ENCODE peak calls at places on chromosomes 2 and 18, in nine cellular contexts. M is dermis blood vessel endothelial cell; N is activated naive CD4-positive, alpha-beta T cell treated with anti-CD3 and anti-CD28 coated beads for 36 hours; F is tibial nerve; B is activated CD8-positive, alpha-beta memory T cell treated with anti-CD3 and anti-CD28 coated beads for 1 hour; O is T-helper 9 cell; H is HCEC 1CT; Z is Right ventricle myocardium superior; A is choroid plexus epithelial cell. U is an unnamed sample.
A peak's percentile ranks its signal among the peaks of the same experiment; 100 is the strongest.

GRCh38 chr2:48601349-48601748 is 16.3 kb upstream of the GTF2A1L start:
- DNase-seq in B (no peak), N (peak; percentile 27), O (no peak), Z (no peak), H (peak; percentile 22), M (no peak), A (peak; percentile 43), F (no peak), U (peak; percentile 8)

GRCh38 chr2:240894006-240894405 is 1.9 kb downstream of the MAB21L4 start:
- DNase-seq in Z (no peak), A (no peak), B (no peak), N (no peak), M (no peak), F (no peak), H (no peak), O (no peak), U (no peak)

GRCh38 chr2:205188516-205189138 is 493.7 kb upstream of the NRP2 start:
- DNase-seq in N (no peak), A (peak; percentile 95), H (peak; percentile 55), F (peak; percentile 37), O (no peak), M (peak; percentile 17), Z (peak; percentile 72), B (no peak), U (peak; percentile 29)

GRCh38 chr2:18362696-18363095 is 197.8 kb downstream of the RDH14 start:
- DNase-seq in A (peak; percentile 95), H (peak; percentile 39), N (no peak), Z (no peak), M (no peak), F (no peak), B (no peak), O (no peak), U (no peak)

GRCh38 chr18:62848946-62849345 is 133.6 kb downstream of the PHLPP1 start:
- DNase-seq in M (no peak), F (no peak), O (no peak), A (no peak), Z (no peak), H (peak; percentile 34), B (no peak), N (no peak), U (no peak)

GRCh38 chr18:79765491-79766245 is 32.1 kb upstream of the KCNG2 start:
- DNase-seq in B (no peak), Z (no peak), F (no peak), A (no peak), N (no peak), O (no peak), M (no peak), H (peak; percentile 38), U (no peak)

GRCh38 chr2:41909584-41909983 is 138.2 kb upstream of the PKDCC start:
- DNase-seq in N (no peak), F (no peak), A (peak; percentile 74), M (no peak), O (no peak), H (no peak), Z (no peak), B (no peak), U (no peak)

GRCh38 chr2:46066591-46066990 is 230.6 kb upstream of the EPAS1 start:
- DNase-seq in F (no peak), B (no peak), Z (no peak), H (no peak), O (no peak), M (peak; percentile 37), N (no peak), A (peak; percentile 83), U (no peak)

GRCh38 chr2:94982661-94983060 is 42.8 kb upstream of the MAL start:
- DNase-seq in F (no peak), M (no peak), A (peak; percentile 7), Z (no peak), O (no peak), H (peak; percentile 23), N (no peak), B (no peak), U (no peak)

GRCh38 chr2:38261569-38262513 is 115.2 kb downstream of the ATL2 start:
- DNase-seq in Z (no peak), F (no peak), O (no peak), H (no peak), M (no peak), A (no peak), B (no peak), N (peak; percentile 56), U (no peak)

GRCh38 chr2:156320491-156320896 is 12.0 kb downstream of the NR4A2 start:
- DNase-seq in F (no peak), O (no peak), H (peak; percentile 52), N (no peak), Z (peak; percentile 53), M (peak; percentile 26), A (peak; percentile 16), B (no peak), U (peak; percentile 50)

GRCh38 chr2:60046529-60046928 is 506.9 kb downstream of the BCL11A start:
- DNase-seq in O (no peak), B (no peak), M (no peak), Z (no peak), F (no peak), H (no peak), N (no peak), A (no peak), U (no peak)

GRCh38 chr2:102444233-102444632 is 21.3 kb downstream of the IL18RAP start:
- DNase-seq in Z (no peak), O (no peak), H (no peak), N (no peak), B (no peak), F (no peak), M (no peak), A (no peak), U (no peak)

GRCh38 chr2:134445116-134445515 is 191.2 kb downstream of the MGAT5 start:
- DNase-seq in A (no peak), Z (no peak), F (no peak), N (no peak), B (no peak), M (no peak), H (no peak), O (no peak), U (no peak)

GRCh38 chr18:28816155-28816554 is 639.2 kb upstream of the CDH2 start:
- DNase-seq in N (no peak), B (no peak), H (no peak), M (no peak), A (no peak), O (no peak), F (no peak), Z (no peak), U (no peak)

GRCh38 chr2:205060269-205060668 is 515.0 kb downstream of the PARD3B start:
- DNase-seq in H (peak; percentile 83), N (no peak), A (peak; percentile 79), B (no peak), Z (no peak), O (no peak), M (peak; percentile 30), F (no peak), U (no peak)

GRCh38 chr2:101900375-101900774 is 91.4 kb upstream of the IL1R2 start:
- DNase-seq in B (no peak), F (no peak), M (peak; percentile 54), O (no peak), Z (no peak), H (no peak), A (no peak), N (peak; percentile 87), U (no peak)

GRCh38 chr2:105181282-105181681 is 60.3 kb upstream of the GPR45 start:
- DNase-seq in N (no peak), M (no peak), Z (no peak), O (no peak), F (no peak), B (no peak), H (no peak), A (no peak), U (no peak)

U was measured in heart right ventricle.